ENCODE peak calls at places on chromosomes 4 and X, in five cellular contexts. J is transverse colon, H is breast epithelium, Y is spleen, V is stomach. C is an unnamed sample.

GRCh38 chr4:153780876-153781275 is 8.0 kb downstream of the SFRP2 start:
- DNase-seq in J (no peak), Y (no peak), V (no peak), H (no peak), C (no peak)

GRCh38 chr4:71186566-71187398 is 152.0 kb upstream of the SLC4A4 start:
- DNase-seq in V (peak), H (no peak), Y (peak), J (peak), C (peak)

GRCh38 chrX:18983711-18984380 is at the start of gene PHKA2:
- DNase-seq in J (peak), V (peak), Y (no peak), H (peak), C (peak)

GRCh38 chrX:34849371-34849770 is 93.2 kb upstream of the FAM47B start:
- DNase-seq in H (no peak), J (no peak), Y (no peak), V (no peak), C (no peak)

GRCh38 chrX:110293658-110294453 is 24.0 kb downstream of the AMMECR1 start:
- DNase-seq in J (no peak), Y (no peak), H (no peak), V (no peak), C (no peak)

GRCh38 chr4:116664198-116664597 is 421.2 kb downstream of the TRAM1L1 start:
- DNase-seq in H (no peak), Y (no peak), J (no peak), V (no peak), C (no peak)

GRCh38 chr4:39976945-39977488 is 694 bp downstream of the PDS5A start:
- DNase-seq in V (peak), H (peak), J (peak), Y (no peak), C (peak)

GRCh38 chrX:46796574-46797191 is 37.8 kb upstream of the SLC9A7 start:
- DNase-seq in J (peak), V (peak), H (peak), Y (peak), C (no peak)

GRCh38 chr4:89110986-89111832 is at the start of gene TIGD2:
- DNase-seq in V (peak), H (peak), Y (peak), J (peak), C (peak)

GRCh38 chr4:21795091-21795490 is 153.5 kb downstream of the KCNIP4 start:
- DNase-seq in Y (no peak), J (no peak), V (no peak), H (no peak), C (no peak)
- TF ChIP-seq POLR2AphosphoS5 in Y (no peak), J (no peak), V (no peak), H (no peak), C (no peak)

GRCh38 chrX:132958086-132958703 is at the start of gene HS6ST2:
- DNase-seq in V (no peak), J (peak), H (no peak), Y (no peak), C (no peak)
- TF ChIP-seq POLR2AphosphoS5 in V (no peak), J (no peak), H (no peak), Y (no peak), C (no peak)

GRCh38 chrX:133926099-133926498 is 59.3 kb downstream of the GPC3 start:
- DNase-seq in V (no peak), J (no peak), H (no peak), Y (no peak), C (no peak)
- TF ChIP-seq POLR2AphosphoS5 in V (no peak), J (no peak), H (no peak), Y (no peak), C (no peak)

GRCh38 chrX:87518504-87518903 is 902 bp downstream of the KLHL4 start:
- DNase-seq in V (no peak), H (no peak), J (no peak), Y (no peak), C (no peak)

GRCh38 chrX:87516716-87517115 is 886 bp upstream of the KLHL4 start:
- DNase-seq in J (no peak), V (no peak), Y (no peak), H (no peak), C (no peak)

GRCh38 chrX:87517571-87518141 is at the start of gene KLHL4:
- DNase-seq in J (no peak), H (no peak), V (no peak), Y (no peak), C (no peak)
- TF ChIP-seq POLR2AphosphoS5 in J (no peak), H (no peak), V (peak), Y (no peak), C (no peak)

GRCh38 chrX:154478728-154479622 is at the start of gene LAGE3:
- DNase-seq in J (peak), V (peak), Y (peak), H (peak), C (peak)
- TF ChIP-seq POLR2AphosphoS5 in J (peak), V (peak), Y (peak), H (peak), C (peak)

DNA sequence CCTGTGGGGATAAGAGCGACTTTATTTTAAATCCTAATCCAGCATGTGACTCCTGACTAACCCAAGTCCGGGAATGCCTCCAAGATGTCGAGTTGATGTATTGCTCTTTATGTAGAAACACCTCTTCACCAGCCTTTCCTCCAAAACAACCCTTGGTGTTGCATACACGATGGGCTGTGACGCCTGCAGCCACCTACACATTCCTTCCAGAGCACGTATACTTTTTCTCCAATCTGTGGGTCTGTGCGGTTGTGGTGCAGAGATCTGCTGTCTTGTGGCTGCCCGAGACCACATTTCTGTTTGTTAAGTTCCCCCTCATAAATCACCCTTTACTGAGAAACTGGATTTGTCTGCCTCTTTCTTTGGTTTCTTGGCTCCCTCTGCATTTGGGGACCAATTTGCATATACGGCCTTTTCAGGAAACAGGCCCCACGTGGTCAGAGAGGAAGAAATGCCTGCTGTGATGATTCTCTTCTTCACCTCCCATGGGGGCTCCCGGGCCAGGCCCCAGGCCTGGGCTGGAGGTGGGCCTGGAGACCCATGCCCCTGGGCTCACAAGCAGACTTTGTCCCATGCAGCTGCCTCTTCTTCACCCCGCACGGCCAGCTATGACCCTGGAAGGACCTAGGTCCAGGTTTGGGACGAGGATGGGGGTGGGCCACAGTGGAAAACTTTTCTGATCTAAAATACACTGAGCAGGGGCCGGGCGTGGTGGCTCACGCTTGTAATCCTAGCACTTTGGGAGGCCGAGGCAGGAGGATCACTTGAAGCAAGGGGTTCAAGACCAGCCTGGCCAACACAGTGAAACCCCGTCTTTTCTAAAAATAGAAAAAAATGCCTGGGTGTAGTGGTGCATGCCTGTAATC is 21.4 kb upstream of the AFAP1 start:
- DNase-seq in J (no peak), H (peak), Y (no peak), V (no peak), C (peak)
- TF ChIP-seq POLR2AphosphoS5 in J (peak), H (peak), Y (no peak), V (no peak), C (no peak)

GRCh38 chr4:78566834-78567501 is 15.4 kb downstream of the ANXA3 start:
- DNase-seq in J (no peak), Y (no peak), V (no peak), H (peak), C (no peak)
- TF ChIP-seq POLR2AphosphoS5 in J (no peak), Y (no peak), V (no peak), H (no peak), C (no peak)

DNA sequence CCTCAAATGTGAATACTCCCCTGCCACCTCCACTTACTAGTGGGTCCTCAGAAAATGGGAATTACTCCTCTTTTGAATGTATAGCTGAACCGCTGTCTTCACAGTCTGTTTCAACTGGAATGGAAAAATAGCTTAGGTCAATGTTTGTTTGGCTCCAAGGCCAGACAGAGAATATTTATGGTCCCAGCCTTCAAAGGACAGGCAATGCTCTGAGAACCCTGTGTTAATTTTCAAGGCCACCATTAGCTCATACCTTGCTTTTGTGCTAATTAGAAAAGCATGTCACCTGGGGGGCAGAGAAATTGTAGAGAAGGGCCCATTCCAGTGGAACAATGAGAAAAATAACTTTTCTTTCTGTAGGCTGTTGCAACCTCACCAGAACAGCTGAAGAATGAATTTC is 4.6 kb upstream of the MORF4L2 start:
- DNase-seq in V (no peak), J (no peak), H (no peak), Y (no peak), C (no peak)
- TF ChIP-seq POLR2AphosphoS5 in V (no peak), J (no peak), H (no peak), Y (no peak), C (no peak)

C was measured in upper lobe of left lung.